ENCODE peak calls at places on chromosomes 7 and 10, in nine cellular contexts. One of them, this sample, is unnamed.

GRCh38 chr10:109282510-109282909 is 640.8 kb downstream of the XPNPEP1 start:
- DNase-seq in astrocyte of the spinal cord: peak
- DNase-seq in lung: no peak
- DNase-seq in fibroblast of mammary gland: peak
- DNase-seq in AG09319: no peak
- DNase-seq in tibial artery: no peak
- DNase-seq in fibroblast of the aortic adventitia: peak
- DNase-seq in GM10248: no peak
- DNase-seq in AG04450: peak
- DNase-seq in this sample: peak

GRCh38 chr10:6072215-6072941 is 10.2 kb upstream of the IL2RA start:
- DNase-seq in AG09319: no peak
- DNase-seq in lung: no peak
- DNase-seq in fibroblast of the aortic adventitia: no peak
- DNase-seq in GM10248: peak
- DNase-seq in fibroblast of mammary gland: no peak
- DNase-seq in AG04450: no peak
- DNase-seq in tibial artery: no peak
- DNase-seq in astrocyte of the spinal cord: no peak
- DNase-seq in this sample: peak

GRCh38 chr7:36128448-36129047 is 24.5 kb upstream of the EEPD1 start:
- DNase-seq in GM10248: no peak
- DNase-seq in fibroblast of mammary gland: peak
- DNase-seq in AG04450: peak
- DNase-seq in astrocyte of the spinal cord: peak
- DNase-seq in tibial artery: peak
- DNase-seq in lung: peak
- DNase-seq in AG09319: peak
- DNase-seq in fibroblast of the aortic adventitia: peak
- DNase-seq in this sample: peak

GRCh38 chr7:101368422-101369165 is 5.9 kb downstream of the COL26A1 start:
- DNase-seq in tibial artery: no peak
- DNase-seq in fibroblast of mammary gland: no peak
- DNase-seq in GM10248: no peak
- DNase-seq in astrocyte of the spinal cord: no peak
- DNase-seq in fibroblast of the aortic adventitia: no peak
- DNase-seq in AG04450: no peak
- DNase-seq in AG09319: no peak
- DNase-seq in lung: no peak
- DNase-seq in this sample: no peak

GRCh38 chr10:112389147-112389822 is 15.4 kb downstream of the ACSL5 start:
- DNase-seq in astrocyte of the spinal cord: peak
- DNase-seq in lung: peak
- DNase-seq in fibroblast of mammary gland: peak
- DNase-seq in GM10248: peak
- DNase-seq in tibial artery: no peak
- DNase-seq in fibroblast of the aortic adventitia: peak
- DNase-seq in AG09319: no peak
- DNase-seq in AG04450: no peak
- DNase-seq in this sample: peak

GRCh38 chr10:74244097-74244685 is 93.2 kb downstream of the ADK start:
- DNase-seq in GM10248: no peak
- DNase-seq in AG04450: peak
- DNase-seq in fibroblast of mammary gland: peak
- DNase-seq in astrocyte of the spinal cord: peak
- DNase-seq in AG09319: peak
- DNase-seq in lung: no peak
- DNase-seq in fibroblast of the aortic adventitia: peak
- DNase-seq in tibial artery: no peak
- DNase-seq in this sample: peak

GRCh38 chr7:96547371-96547811 is 162.3 kb downstream of the SEM1 start:
- DNase-seq in lung: no peak
- DNase-seq in astrocyte of the spinal cord: no peak
- DNase-seq in fibroblast of mammary gland: no peak
- DNase-seq in AG04450: no peak
- DNase-seq in tibial artery: no peak
- DNase-seq in fibroblast of the aortic adventitia: no peak
- DNase-seq in AG09319: no peak
- DNase-seq in GM10248: no peak
- DNase-seq in this sample: no peak

GRCh38 chr7:30795161-30795943 is 24.1 kb downstream of the MINDY4 start:
- DNase-seq in lung: peak
- DNase-seq in astrocyte of the spinal cord: no peak
- DNase-seq in fibroblast of the aortic adventitia: no peak
- DNase-seq in GM10248: no peak
- DNase-seq in fibroblast of mammary gland: no peak
- DNase-seq in AG09319: no peak
- DNase-seq in AG04450: no peak
- DNase-seq in tibial artery: no peak
- DNase-seq in this sample: no peak

GRCh38 chr10:7952251-7952650 is 102.2 kb upstream of the GATA3 start:
- DNase-seq in lung: no peak
- DNase-seq in GM10248: no peak
- DNase-seq in fibroblast of the aortic adventitia: no peak
- DNase-seq in astrocyte of the spinal cord: no peak
- DNase-seq in tibial artery: no peak
- DNase-seq in AG09319: no peak
- DNase-seq in fibroblast of mammary gland: no peak
- DNase-seq in AG04450: no peak
- DNase-seq in this sample: no peak

GRCh38 chr7:134847834-134848233 is 68.4 kb downstream of the CALD1 start:
- DNase-seq in lung: no peak
- DNase-seq in AG09319: no peak
- DNase-seq in astrocyte of the spinal cord: no peak
- DNase-seq in GM10248: no peak
- DNase-seq in fibroblast of the aortic adventitia: no peak
- DNase-seq in AG04450: no peak
- DNase-seq in tibial artery: no peak
- DNase-seq in fibroblast of mammary gland: no peak
- DNase-seq in this sample: no peak

GRCh38 chr7:134842062-134842461 is 62.6 kb downstream of the CALD1 start:
- DNase-seq in AG09319: no peak
- DNase-seq in fibroblast of mammary gland: no peak
- DNase-seq in fibroblast of the aortic adventitia: peak
- DNase-seq in GM10248: no peak
- DNase-seq in AG04450: no peak
- DNase-seq in tibial artery: no peak
- DNase-seq in lung: no peak
- DNase-seq in astrocyte of the spinal cord: no peak
- DNase-seq in this sample: peak

GRCh38 chr7:134844200-134844599 is 64.8 kb downstream of the CALD1 start:
- DNase-seq in lung: no peak
- DNase-seq in fibroblast of mammary gland: no peak
- DNase-seq in fibroblast of the aortic adventitia: no peak
- DNase-seq in astrocyte of the spinal cord: no peak
- DNase-seq in AG09319: no peak
- DNase-seq in GM10248: no peak
- DNase-seq in tibial artery: no peak
- DNase-seq in AG04450: no peak
- DNase-seq in this sample: no peak

GRCh38 chr7:134842901-134843300 is 63.5 kb downstream of the CALD1 start:
- DNase-seq in GM10248: no peak
- DNase-seq in AG04450: no peak
- DNase-seq in tibial artery: no peak
- DNase-seq in lung: no peak
- DNase-seq in astrocyte of the spinal cord: no peak
- DNase-seq in AG09319: no peak
- DNase-seq in fibroblast of mammary gland: no peak
- DNase-seq in fibroblast of the aortic adventitia: no peak
- DNase-seq in this sample: no peak

DNA sequence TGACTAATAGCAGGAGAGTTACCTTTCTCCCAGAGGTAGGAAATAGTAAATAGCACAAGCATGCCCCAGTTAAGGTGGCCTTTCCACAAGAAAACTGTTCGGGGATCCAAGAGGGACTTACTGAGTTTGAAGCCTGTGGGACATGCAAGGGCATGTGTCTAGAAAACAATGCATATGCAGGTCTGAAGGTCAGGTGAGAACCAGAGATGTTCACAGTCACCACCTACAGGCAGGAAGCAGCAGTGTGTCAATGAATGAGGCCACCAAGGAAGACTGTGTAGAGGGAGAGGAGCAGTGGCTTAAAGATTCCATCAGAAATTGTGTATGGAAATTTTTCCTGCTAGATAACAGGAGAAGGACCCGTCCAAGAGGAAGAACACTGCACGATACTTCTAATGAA is 66.0 kb downstream of the CALD1 start:
- DNase-seq in GM10248: peak
- DNase-seq in astrocyte of the spinal cord: no peak
- DNase-seq in fibroblast of mammary gland: no peak
- DNase-seq in tibial artery: no peak
- DNase-seq in lung: no peak
- DNase-seq in AG09319: no peak
- DNase-seq in AG04450: no peak
- DNase-seq in fibroblast of the aortic adventitia: no peak
- DNase-seq in this sample: no peak
- TF ChIP-seq CTCF in GM10248: peak
- TF ChIP-seq CTCF in astrocyte of the spinal cord: peak
- TF ChIP-seq CTCF in fibroblast of mammary gland: peak
- TF ChIP-seq CTCF in tibial artery: no peak
- TF ChIP-seq CTCF in lung: no peak
- TF ChIP-seq CTCF in AG09319: peak
- TF ChIP-seq CTCF in AG04450: peak
- TF ChIP-seq CTCF in fibroblast of the aortic adventitia: peak
- TF ChIP-seq CTCF in this sample: peak

GRCh38 chr10:79186742-79187544 is 118.2 kb downstream of the ZMIZ1 start:
- DNase-seq in AG09319: no peak
- DNase-seq in tibial artery: no peak
- DNase-seq in fibroblast of the aortic adventitia: no peak
- DNase-seq in astrocyte of the spinal cord: no peak
- DNase-seq in lung: no peak
- DNase-seq in AG04450: no peak
- DNase-seq in GM10248: no peak
- DNase-seq in fibroblast of mammary gland: no peak
- DNase-seq in this sample: no peak
- TF ChIP-seq CTCF in AG09319: no peak
- TF ChIP-seq CTCF in tibial artery: no peak
- TF ChIP-seq CTCF in fibroblast of the aortic adventitia: no peak
- TF ChIP-seq CTCF in astrocyte of the spinal cord: no peak
- TF ChIP-seq CTCF in lung: no peak
- TF ChIP-seq CTCF in AG04450: no peak
- TF ChIP-seq CTCF in GM10248: no peak
- TF ChIP-seq CTCF in fibroblast of mammary gland: no peak
- TF ChIP-seq CTCF in this sample: no peak

DNA sequence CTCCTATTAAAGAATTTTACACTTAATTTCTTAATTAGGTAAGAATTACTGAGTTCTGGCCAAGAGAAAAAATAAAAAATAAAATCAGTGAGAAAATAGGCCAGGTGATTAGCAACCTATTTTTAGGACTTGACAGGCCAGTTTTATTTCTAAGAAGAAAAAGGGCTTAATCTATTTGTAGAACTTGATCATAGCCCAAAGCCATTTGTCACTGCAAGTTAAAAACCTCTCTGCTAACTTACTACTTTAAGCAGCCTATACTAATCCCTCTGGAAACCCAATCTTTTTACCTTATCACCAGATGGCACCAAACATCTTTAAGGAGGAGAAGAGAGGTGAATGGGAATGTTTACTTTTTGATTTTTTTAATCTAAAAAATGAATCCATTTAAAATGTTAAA is 222.1 kb upstream of the RHOBTB1 start:
- DNase-seq in lung: no peak
- DNase-seq in GM10248: no peak
- DNase-seq in fibroblast of the aortic adventitia: no peak
- DNase-seq in tibial artery: no peak
- DNase-seq in AG09319: no peak
- DNase-seq in astrocyte of the spinal cord: no peak
- DNase-seq in fibroblast of mammary gland: no peak
- DNase-seq in AG04450: no peak
- DNase-seq in this sample: no peak
- TF ChIP-seq CTCF in lung: no peak
- TF ChIP-seq CTCF in GM10248: no peak
- TF ChIP-seq CTCF in fibroblast of the aortic adventitia: no peak
- TF ChIP-seq CTCF in tibial artery: no peak
- TF ChIP-seq CTCF in AG09319: no peak
- TF ChIP-seq CTCF in astrocyte of the spinal cord: no peak
- TF ChIP-seq CTCF in fibroblast of mammary gland: no peak
- TF ChIP-seq CTCF in AG04450: no peak
- TF ChIP-seq CTCF in this sample: no peak

GRCh38 chr7:94615641-94616040 is 40.3 kb downstream of the SGCE start:
- DNase-seq in tibial artery: no peak
- DNase-seq in astrocyte of the spinal cord: no peak
- DNase-seq in fibroblast of the aortic adventitia: no peak
- DNase-seq in fibroblast of mammary gland: no peak
- DNase-seq in lung: no peak
- DNase-seq in GM10248: no peak
- DNase-seq in AG04450: no peak
- DNase-seq in AG09319: no peak
- DNase-seq in this sample: no peak
- TF ChIP-seq CTCF in tibial artery: no peak
- TF ChIP-seq CTCF in astrocyte of the spinal cord: no peak
- TF ChIP-seq CTCF in fibroblast of the aortic adventitia: no peak
- TF ChIP-seq CTCF in fibroblast of mammary gland: no peak
- TF ChIP-seq CTCF in lung: no peak
- TF ChIP-seq CTCF in GM10248: no peak
- TF ChIP-seq CTCF in AG04450: no peak
- TF ChIP-seq CTCF in AG09319: no peak
- TF ChIP-seq CTCF in this sample: no peak

GRCh38 chr7:149714081-149714909 is 59.1 kb downstream of the ZNF467 start:
- DNase-seq in fibroblast of mammary gland: peak
- DNase-seq in GM10248: peak
- DNase-seq in AG04450: peak
- DNase-seq in astrocyte of the spinal cord: peak
- DNase-seq in tibial artery: peak
- DNase-seq in AG09319: peak
- DNase-seq in lung: peak
- DNase-seq in fibroblast of the aortic adventitia: peak
- DNase-seq in this sample: peak
- TF ChIP-seq CTCF in fibroblast of mammary gland: no peak
- TF ChIP-seq CTCF in GM10248: no peak
- TF ChIP-seq CTCF in AG04450: no peak
- TF ChIP-seq CTCF in astrocyte of the spinal cord: no peak
- TF ChIP-seq CTCF in tibial artery: no peak
- TF ChIP-seq CTCF in AG09319: no peak
- TF ChIP-seq CTCF in lung: no peak
- TF ChIP-seq CTCF in fibroblast of the aortic adventitia: no peak
- TF ChIP-seq CTCF in this sample: no peak

This sample was measured in fibroblast of villous mesenchyme.